ENCODE peak calls at places on chromosomes 2 and 18, in four cellular contexts. One of them, this sample, is unnamed.

GRCh38 chr2:201264472-201265173 is 4.3 kb downstream of the CASP8 start:
- DNase-seq in PC-3: no peak
- DNase-seq in right cardiac atrium: no peak
- DNase-seq in astrocyte: no peak
- DNase-seq in this sample: no peak

GRCh38 chr18:51039138-51040112 is 9.4 kb downstream of the SMAD4 start:
- DNase-seq in PC-3: no peak
- DNase-seq in right cardiac atrium: no peak
- DNase-seq in astrocyte: peak; percentile 25
- DNase-seq in this sample: peak; percentile 20

GRCh38 chr2:193240752-193241151 is 1046.0 kb upstream of the TMEFF2 start:
- DNase-seq in PC-3: peak; percentile 25
- DNase-seq in right cardiac atrium: no peak
- DNase-seq in astrocyte: no peak
- DNase-seq in this sample: no peak

GRCh38 chr2:42762823-42763804 is 821 bp downstream of the OXER1 start:
- DNase-seq in PC-3: no peak
- DNase-seq in right cardiac atrium: no peak
- DNase-seq in astrocyte: no peak
- DNase-seq in this sample: no peak

GRCh38 chr2:138787053-138787666 is 7.0 kb upstream of the NXPH2 start:
- DNase-seq in PC-3: peak; percentile 74
- DNase-seq in right cardiac atrium: no peak
- DNase-seq in astrocyte: peak; percentile 23
- DNase-seq in this sample: peak; percentile 29

GRCh38 chr2:179377296-179377695 is 112.7 kb upstream of the SESTD1 start:
- DNase-seq in PC-3: no peak
- DNase-seq in right cardiac atrium: no peak
- DNase-seq in astrocyte: peak; percentile 26
- DNase-seq in this sample: no peak

GRCh38 chr2:104332733-104333132 is 521.2 kb upstream of the POU3F3 start:
- DNase-seq in PC-3: no peak
- DNase-seq in right cardiac atrium: no peak
- DNase-seq in astrocyte: peak; percentile 83
- DNase-seq in this sample: no peak

GRCh38 chr2:134107402-134107801 is 146.5 kb upstream of the MGAT5 start:
- DNase-seq in PC-3: no peak
- DNase-seq in right cardiac atrium: no peak
- DNase-seq in astrocyte: no peak
- DNase-seq in this sample: no peak

GRCh38 chr2:25822190-25823117 is 55.8 kb downstream of the ASXL2 start:
- DNase-seq in PC-3: no peak
- DNase-seq in right cardiac atrium: peak; percentile 75
- DNase-seq in astrocyte: peak; percentile 10
- DNase-seq in this sample: peak; percentile 9

GRCh38 chr18:43524260-43524659 is 247.0 kb upstream of the SYT4 start:
- DNase-seq in PC-3: no peak
- DNase-seq in right cardiac atrium: no peak
- DNase-seq in astrocyte: no peak
- DNase-seq in this sample: peak; percentile 97
- H3K4me1 ChIP-seq in PC-3: no peaks in the 10 kb centered on the region
- H3K4me1 ChIP-seq in right cardiac atrium: no peaks in the 10 kb centered on the region
- H3K4me1 ChIP-seq in astrocyte: no peaks in the 10 kb centered on the region
- H3K4me1 ChIP-seq in this sample: peaks cover 14% of the 10 kb centered on the region

GRCh38 chr2:37917281-37918228 is 7.5 kb upstream of the RMDN2 start:
- DNase-seq in PC-3: no peak
- DNase-seq in right cardiac atrium: no peak
- DNase-seq in astrocyte: peak; percentile 23
- DNase-seq in this sample: no peak
- H3K27ac ChIP-seq in PC-3: no peak overlapping the region
- H3K27ac ChIP-seq in right cardiac atrium: no peak overlapping the region
- H3K27ac ChIP-seq in astrocyte: peak overlapping the region; percentile 46
- H3K27ac ChIP-seq in this sample: peak overlapping the region; percentile 59

DNA sequence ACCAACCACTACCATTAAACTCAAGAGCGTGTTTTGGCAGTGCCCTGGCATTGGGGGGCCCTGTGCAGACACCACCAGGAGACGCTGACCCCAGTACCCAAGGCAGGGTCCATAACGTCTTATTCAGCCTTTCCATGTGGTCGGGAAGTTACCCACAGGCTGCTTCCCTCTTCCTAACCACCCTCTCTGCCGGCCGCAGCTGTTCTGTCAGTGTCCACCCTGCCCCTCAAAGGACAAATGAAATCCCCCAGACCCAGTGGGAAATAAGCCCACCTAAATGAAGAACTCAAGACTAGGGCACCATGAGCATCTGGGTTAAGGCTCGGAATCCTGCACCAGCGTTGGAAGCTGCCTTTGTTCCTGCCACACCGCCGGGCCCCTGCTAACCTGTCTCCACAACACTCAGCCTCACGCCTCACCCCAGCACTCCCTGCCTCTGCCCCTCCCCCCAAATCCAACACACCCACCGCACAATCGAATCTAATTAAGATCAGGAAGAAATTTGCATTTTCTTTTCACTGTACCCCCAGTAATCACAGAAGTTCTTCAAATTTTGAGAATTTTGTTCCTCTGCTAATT is 21.7 kb downstream of the BCL11A start:
- DNase-seq in PC-3: no peak
- DNase-seq in right cardiac atrium: no peak
- DNase-seq in astrocyte: no peak
- DNase-seq in this sample: no peak
- H3K4me1 ChIP-seq in PC-3: peaks cover 43% of the 10 kb centered on the region
- H3K4me1 ChIP-seq in right cardiac atrium: no peaks in the 10 kb centered on the region
- H3K4me1 ChIP-seq in astrocyte: peaks cover 19% of the 10 kb centered on the region
- H3K4me1 ChIP-seq in this sample: peaks cover 14% of the 10 kb centered on the region

GRCh38 chr2:28623582-28624405 is 127.8 kb upstream of the PPP1CB start:
- DNase-seq in PC-3: no peak
- DNase-seq in right cardiac atrium: no peak
- DNase-seq in astrocyte: no peak
- DNase-seq in this sample: no peak

GRCh38 chr2:28626376-28626775 is 125.3 kb upstream of the PPP1CB start:
- DNase-seq in PC-3: no peak
- DNase-seq in right cardiac atrium: no peak
- DNase-seq in astrocyte: no peak
- DNase-seq in this sample: no peak

GRCh38 chr2:28626891-28627421 is 124.7 kb upstream of the PPP1CB start:
- DNase-seq in PC-3: no peak
- DNase-seq in right cardiac atrium: peak; percentile 82
- DNase-seq in astrocyte: peak; percentile 88
- DNase-seq in this sample: no peak

GRCh38 chr2:28624436-28624797 is 127.2 kb upstream of the PPP1CB start:
- DNase-seq in PC-3: no peak
- DNase-seq in right cardiac atrium: no peak
- DNase-seq in astrocyte: no peak
- DNase-seq in this sample: no peak

GRCh38 chr2:28624798-28625701 is 126.6 kb upstream of the PPP1CB start:
- DNase-seq in PC-3: no peak
- DNase-seq in right cardiac atrium: peak; percentile 88
- DNase-seq in astrocyte: peak; percentile 58
- DNase-seq in this sample: no peak
- H3K27ac ChIP-seq in PC-3: no peak overlapping the region
- H3K27ac ChIP-seq in right cardiac atrium: peak overlapping the region; percentile 90
- H3K27ac ChIP-seq in astrocyte: no peak overlapping the region
- H3K27ac ChIP-seq in this sample: no peak overlapping the region

DNA sequence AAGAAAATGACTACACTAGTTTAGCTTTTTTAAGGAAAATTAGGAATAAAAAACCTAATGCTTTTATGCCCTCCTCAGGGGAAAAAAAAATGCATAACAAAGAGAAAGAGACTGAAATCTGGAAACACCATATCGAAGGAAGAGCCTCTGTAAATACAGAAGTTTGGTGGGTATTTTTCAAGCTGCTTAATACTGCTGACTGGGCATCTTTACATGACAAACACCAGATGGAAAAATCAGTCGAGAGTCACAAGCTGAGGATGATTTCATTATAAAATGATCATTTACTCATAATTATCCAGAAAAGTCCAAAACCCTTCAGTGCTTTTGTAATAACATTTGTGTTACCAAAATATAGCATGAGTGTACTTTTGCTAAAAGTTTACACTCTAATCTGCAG is 1600.7 kb upstream of the ACVR2A start:
- DNase-seq in PC-3: no peak
- DNase-seq in right cardiac atrium: no peak
- DNase-seq in astrocyte: no peak
- DNase-seq in this sample: no peak
- H3K4me1 ChIP-seq in PC-3: peaks cover 10% of the 10 kb centered on the region
- H3K4me1 ChIP-seq in right cardiac atrium: no peaks in the 10 kb centered on the region
- H3K4me1 ChIP-seq in astrocyte: peaks cover 7% of the 10 kb centered on the region
- H3K4me1 ChIP-seq in this sample: no peaks in the 10 kb centered on the region

DNA sequence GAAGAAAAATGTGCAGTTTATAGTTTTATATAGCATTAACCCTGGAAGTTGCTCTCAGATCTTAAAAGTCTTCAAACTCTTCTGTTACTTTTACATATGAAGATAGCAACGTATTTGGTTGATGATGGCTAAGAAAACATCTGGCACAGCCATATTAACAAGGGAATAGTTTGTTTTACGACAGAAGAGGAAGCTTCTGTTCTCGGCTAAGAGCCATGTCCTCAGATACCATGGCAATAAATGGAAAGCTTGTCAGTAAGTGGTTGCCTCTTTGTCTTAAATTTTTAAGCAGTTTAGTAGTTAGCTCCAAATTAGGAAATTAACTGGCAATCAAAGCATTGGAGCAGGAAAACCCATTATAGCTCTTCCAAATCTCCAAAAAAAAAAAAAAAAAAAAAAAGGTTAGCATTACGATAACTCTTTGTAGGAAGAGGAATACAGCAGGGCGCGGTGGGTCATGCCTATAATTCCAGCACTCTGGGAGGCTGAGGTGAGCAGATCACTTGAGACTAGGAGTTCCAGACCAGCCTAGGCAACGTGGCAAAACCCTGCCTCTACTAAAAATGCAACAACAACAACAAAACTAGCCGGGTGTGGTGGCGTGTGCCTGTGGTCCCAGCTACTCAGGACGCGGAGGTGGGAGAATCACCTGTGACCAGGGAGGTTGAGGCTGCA is 4.5 kb upstream of the STON1 start:
- DNase-seq in PC-3: no peak
- DNase-seq in right cardiac atrium: peak; percentile 80
- DNase-seq in astrocyte: no peak
- DNase-seq in this sample: no peak
- H3K27ac ChIP-seq in PC-3: no peak overlapping the region
- H3K27ac ChIP-seq in right cardiac atrium: peak overlapping the region; percentile 71
- H3K27ac ChIP-seq in astrocyte: no peak overlapping the region
- H3K27ac ChIP-seq in this sample: no peak overlapping the region

DNA sequence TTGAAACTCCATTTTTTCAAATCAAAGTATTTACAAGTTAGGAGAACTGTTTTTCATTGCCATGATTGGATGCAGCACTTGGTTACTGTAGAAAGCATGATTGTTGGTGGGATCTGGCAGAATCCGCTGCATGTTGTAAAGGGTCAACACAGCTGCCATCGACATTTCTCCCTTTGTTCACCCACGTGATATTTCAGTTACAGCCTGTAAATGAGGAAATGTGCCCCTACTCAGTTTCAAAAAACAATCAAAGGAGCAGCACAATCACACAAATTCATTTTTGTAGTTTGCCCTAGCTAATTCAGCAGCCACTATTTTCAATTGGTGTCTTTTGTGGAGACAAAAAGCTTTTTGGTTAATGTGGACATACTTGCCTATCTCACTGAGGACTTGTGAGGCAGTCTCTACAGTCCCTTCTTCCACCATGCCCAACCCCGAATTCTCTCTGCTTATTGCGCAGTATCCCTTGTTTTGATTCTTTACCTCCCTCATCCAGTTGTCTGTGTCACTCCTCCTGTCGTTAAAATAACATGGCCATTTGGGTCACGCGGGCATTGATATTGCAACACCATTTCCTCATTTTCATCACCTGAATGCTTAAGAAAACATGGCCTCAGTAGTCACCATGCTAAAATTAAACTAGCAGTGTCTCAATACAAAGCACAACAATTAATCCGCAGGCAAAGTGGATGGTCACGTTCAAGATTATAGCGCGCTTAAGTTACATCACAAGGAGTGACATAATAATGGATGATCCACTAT is 6.4 kb upstream of the PROC start:
- DNase-seq in PC-3: no peak
- DNase-seq in right cardiac atrium: no peak
- DNase-seq in astrocyte: no peak
- DNase-seq in this sample: no peak
- H3K4me1 ChIP-seq in PC-3: peaks cover 58% of the 10 kb centered on the region
- H3K4me1 ChIP-seq in right cardiac atrium: no peaks in the 10 kb centered on the region
- H3K4me1 ChIP-seq in astrocyte: peaks cover 55% of the 10 kb centered on the region
- H3K4me1 ChIP-seq in this sample: peaks cover 63% of the 10 kb centered on the region

DNA sequence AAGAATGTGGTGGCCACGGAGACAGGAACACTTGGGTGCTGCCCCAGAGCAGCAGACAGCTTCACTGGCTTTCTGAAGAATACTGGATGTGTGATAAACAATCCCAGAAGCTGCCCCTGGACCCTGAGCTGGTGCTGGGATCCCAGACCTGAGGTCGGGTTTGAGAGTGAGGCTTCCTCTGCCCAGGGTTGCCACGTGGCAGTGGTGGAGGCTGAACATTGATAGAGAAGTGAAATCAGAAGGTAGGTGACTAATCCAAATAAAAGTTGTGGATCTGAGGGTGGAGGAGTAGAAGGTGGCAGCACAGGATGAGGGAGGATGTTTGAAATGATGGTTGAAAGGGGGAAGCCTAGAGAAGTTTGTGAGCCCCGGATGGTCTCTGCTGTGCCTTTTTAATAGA is 64.0 kb downstream of the FMNL2 start:
- DNase-seq in PC-3: no peak
- DNase-seq in right cardiac atrium: no peak
- DNase-seq in astrocyte: no peak
- DNase-seq in this sample: no peak
- H3K27ac ChIP-seq in PC-3: no peak overlapping the region
- H3K27ac ChIP-seq in right cardiac atrium: no peak overlapping the region
- H3K27ac ChIP-seq in astrocyte: no peak overlapping the region
- H3K27ac ChIP-seq in this sample: no peak overlapping the region